ENCODE peak calls at places on chromosomes 16 and 17, in six cellular contexts. Q, N, I, H, M and B are unnamed samples.

GRCh38 chr16:85564277-85565051 is 48.7 kb upstream of the GSE1 start:
- DNase-seq in Q (no peak), N (no peak), I (no peak), H (no peak), M (no peak), B (no peak)

GRCh38 chr16:14564881-14565687 is 65.0 kb downstream of the PARN start:
- DNase-seq in Q (no peak), N (no peak), I (no peak), H (peak; percentile 9), M (peak; percentile 42), B (peak; percentile 22)

GRCh38 chr17:53472586-53472985 is 350.1 kb upstream of the KIF2B start:
- DNase-seq in Q (no peak), N (no peak), I (no peak), H (no peak), M (no peak), B (peak; percentile 16)

GRCh38 chr16:80198265-80198994 is 342.4 kb upstream of the DYNLRB2 start:
- DNase-seq in Q (no peak), N (no peak), I (no peak), H (no peak), M (no peak), B (peak; percentile 3)

GRCh38 chr17:79966681-79967080 is 69.0 kb downstream of the TBC1D16 start:
- DNase-seq in Q (no peak), N (no peak), I (no peak), H (no peak), M (no peak), B (no peak)

GRCh38 chr16:11202260-11203091 is 53.5 kb downstream of the SOCS1 start:
- DNase-seq in Q (no peak), N (no peak), I (no peak), H (no peak), M (no peak), B (no peak)

GRCh38 chr17:81494984-81495383 is 17.6 kb downstream of the ACTG1 start:
- DNase-seq in Q (no peak), N (no peak), I (peak; percentile 1), H (no peak), M (peak; percentile 50), B (no peak)

GRCh38 chr17:64411999-64412771 is 21.5 kb upstream of the PECAM1 start:
- DNase-seq in Q (no peak), N (peak; percentile 58), I (peak; percentile 56), H (no peak), M (peak; percentile 57), B (no peak)

GRCh38 chr17:62966426-62967110 is 533 bp downstream of the TANC2 start:
- DNase-seq in Q (no peak), N (peak; percentile 21), I (peak; percentile 73), H (no peak), M (peak; percentile 15), B (no peak)

GRCh38 chr17:76540381-76541300 is 797 bp downstream of the PRCD start:
- DNase-seq in Q (peak; percentile 73), N (peak; percentile 92), I (peak; percentile 90), H (peak; percentile 78), M (peak; percentile 96), B (peak; percentile 83)
- H3K4me3 ChIP-seq in Q (peak overlapping the region; percentile 69), N (peak overlapping the region; percentile 15), I (peak overlapping the region; percentile 48), H (peak overlapping the region; percentile 31), M (no peak overlapping the region), B (peak overlapping the region; percentile 27)

DNA sequence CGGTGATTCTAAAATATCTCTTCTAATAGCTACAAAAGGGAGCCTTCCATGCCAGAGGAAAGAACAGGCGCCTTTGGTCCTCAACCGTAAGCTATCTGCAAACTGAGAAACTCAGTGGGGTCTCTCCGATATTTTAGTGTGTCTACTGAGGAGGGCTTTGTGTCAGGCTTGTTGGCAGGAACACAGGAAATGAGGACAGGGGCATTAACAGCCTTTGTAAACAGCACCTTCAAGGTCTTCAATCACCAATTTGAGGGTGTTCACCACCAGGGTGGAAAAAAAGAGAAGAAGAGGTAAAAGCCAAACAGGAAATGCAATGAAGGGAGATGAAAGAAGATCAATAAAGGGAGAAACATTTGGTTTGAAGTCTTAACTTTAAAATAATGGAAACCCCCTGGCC is 580.1 kb upstream of the SALL1 start:
- DNase-seq in Q (no peak), N (no peak), I (no peak), H (no peak), M (peak; percentile 57), B (no peak)
- TF ChIP-seq CTCF in Q (no peak), N (no peak), I (no peak), H (no peak), M (no peak), B (no peak)

DNA sequence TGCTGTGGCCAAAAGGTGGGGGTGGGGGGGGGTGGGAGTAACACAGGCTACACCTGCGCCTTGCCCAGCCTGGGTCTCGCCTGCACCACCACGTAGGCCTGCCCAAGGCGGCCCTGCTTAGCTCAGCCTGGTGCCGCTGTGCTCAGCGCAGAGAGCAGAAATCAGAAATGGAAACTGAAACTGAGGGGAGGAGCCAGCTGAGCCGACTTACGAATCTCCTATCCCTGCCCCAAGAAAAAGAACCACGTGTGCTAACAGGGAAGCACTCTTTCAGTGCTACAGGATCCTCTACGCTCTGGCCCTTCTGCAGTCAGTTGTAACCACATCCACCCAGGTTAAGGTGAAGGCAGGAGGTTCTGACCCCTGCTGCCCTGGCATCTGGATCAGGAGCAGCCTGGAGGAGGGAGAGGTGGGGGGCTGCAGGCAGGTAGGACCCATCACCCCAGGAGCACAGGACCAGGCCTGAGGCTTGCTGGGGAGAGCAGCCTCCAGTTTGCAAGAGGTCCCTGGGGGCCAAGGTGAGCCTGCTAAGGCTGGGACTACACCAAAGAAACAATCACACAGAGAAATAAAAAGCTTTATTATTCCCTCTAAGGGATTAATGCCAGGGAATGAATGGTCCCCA is at the start of gene DHX58:
- DNase-seq in Q (no peak), N (peak; percentile 78), I (peak; percentile 56), H (peak; percentile 47), M (peak; percentile 76), B (peak; percentile 22)
- H3K4me3 ChIP-seq in Q (peak within 1 kb of the TSS; percentile 80), N (peak within 1 kb of the TSS; percentile 55), I (peak within 1 kb of the TSS; percentile 66), H (peak within 1 kb of the TSS; percentile 47), M (peak within 1 kb of the TSS; percentile 42), B (no peak within 1 kb of the TSS)

GRCh38 chr17:75740631-75741077 is 19.4 kb downstream of the ITGB4 start:
- DNase-seq in Q (no peak), N (no peak), I (no peak), H (no peak), M (no peak), B (no peak)
- TF ChIP-seq CTCF in Q (no peak), N (no peak), I (no peak), H (no peak), M (no peak), B (no peak)

GRCh38 chr16:51524070-51524469 is 373.0 kb upstream of the SALL1 start:
- DNase-seq in Q (no peak), N (no peak), I (no peak), H (no peak), M (no peak), B (no peak)
- H3K4me3 ChIP-seq in Q (no peak overlapping the region), N (no peak overlapping the region), I (no peak overlapping the region), H (no peak overlapping the region), M (no peak overlapping the region), B (no peak overlapping the region)

GRCh38 chr16:66444049-66444481 is 17.0 kb downstream of the BEAN1 start:
- DNase-seq in Q (no peak), N (no peak), I (no peak), H (no peak), M (no peak), B (no peak)
- TF ChIP-seq CTCF in Q (no peak), N (no peak), I (no peak), H (peak; percentile 9), M (no peak), B (no peak)

GRCh38 chr16:81818514-81819304 is 39.6 kb downstream of the PLCG2 start:
- DNase-seq in Q (no peak), N (no peak), I (no peak), H (no peak), M (no peak), B (no peak)
- H3K4me3 ChIP-seq in Q (no peak overlapping the region), N (no peak overlapping the region), I (no peak overlapping the region), H (no peak overlapping the region), M (no peak overlapping the region), B (no peak overlapping the region)

GRCh38 chr17:45170280-45170975 is 8.8 kb downstream of the HEXIM2 start:
- DNase-seq in Q (no peak), N (no peak), I (no peak), H (no peak), M (no peak), B (no peak)
- TF ChIP-seq CTCF in Q (no peak), N (no peak), I (no peak), H (no peak), M (no peak), B (no peak)